ENCODE peak calls at places on chromosomes 6 and 20, in four cellular contexts. D, B, G and Y are unnamed samples.
A peak's percentile ranks its signal among the peaks of the same experiment; 100 is the strongest.

GRCh38 chr6:111129003-111129402 is 41.7 kb downstream of the SLC16A10 start:
- DNase-seq in D (no peak), B (peak; percentile 36), G (no peak), Y (no peak)

GRCh38 chr20:258963-259362 is 1.4 kb downstream of the DEFB132 start:
- DNase-seq in D (no peak), B (no peak), G (peak; percentile 53), Y (no peak)

GRCh38 chr6:130670142-130670541 is 157.1 kb upstream of the SMLR1 start:
- DNase-seq in D (no peak), B (no peak), G (no peak), Y (no peak)

GRCh38 chr6:107819217-107819616 is 4.9 kb downstream of the SCML4 start:
- DNase-seq in D (peak; percentile 44), B (no peak), G (no peak), Y (peak; percentile 56)

GRCh38 chr20:12414446-12415274 is 497.0 kb downstream of the BTBD3 start:
- DNase-seq in D (no peak), B (no peak), G (no peak), Y (no peak)

GRCh38 chr6:131250121-131250520 is 114.9 kb downstream of the AKAP7 start:
- DNase-seq in D (no peak), B (peak; percentile 36), G (peak; percentile 41), Y (no peak)

GRCh38 chr20:63652192-63652980 is 838 bp downstream of the STMN3 start:
- DNase-seq in D (peak; percentile 19), B (peak; percentile 46), G (no peak), Y (no peak)

GRCh38 chr20:51388756-51389542 is 153.6 kb downstream of the NFATC2 start:
- DNase-seq in D (no peak), B (no peak), G (peak; percentile 80), Y (no peak)

GRCh38 chr20:40493071-40493470 is 196.0 kb downstream of the MAFB start:
- DNase-seq in D (no peak), B (no peak), G (peak; percentile 19), Y (no peak)

GRCh38 chr6:1247058-1247457 is 64.8 kb upstream of the FOXQ1 start:
- DNase-seq in D (no peak), B (no peak), G (no peak), Y (no peak)

GRCh38 chr6:106145741-106146227 is 59.6 kb downstream of the PRDM1 start:
- DNase-seq in D (no peak), B (no peak), G (no peak), Y (peak; percentile 62)

GRCh38 chr20:3728876-3729275 is 3.6 kb upstream of the HSPA12B start:
- DNase-seq in D (no peak), B (no peak), G (no peak), Y (no peak)

GRCh38 chr6:12007915-12008286 is 4.2 kb upstream of the HIVEP1 start:
- DNase-seq in D (no peak), B (no peak), G (no peak), Y (no peak)

GRCh38 chr6:168090706-168091105 is 11.7 kb upstream of the FRMD1 start:
- DNase-seq in D (no peak), B (no peak), G (no peak), Y (no peak)

GRCh38 chr6:141561154-141561553 is 571.6 kb upstream of the GJE1 start:
- DNase-seq in D (no peak), B (no peak), G (no peak), Y (no peak)

GRCh38 chr20:1844723-1845523 is 50.3 kb upstream of the SIRPA start:
- DNase-seq in D (no peak), B (no peak), G (no peak), Y (no peak)

GRCh38 chr6:110178626-110179405 is 654 bp downstream of the WASF1 start:
- DNase-seq in D (peak; percentile 50), B (peak; percentile 45), G (peak; percentile 75), Y (peak; percentile 69)